ENCODE peak calls at places on chromosome 6, in ten cellular contexts. W is Peyer's patch; G is tibial artery; O is PC-3; J is mammary epithelial cell; U is CD4-positive, alpha-beta memory T cell; R is SK-N-SH; V is lower lobe of right lung; F is A549; Y is OCI-LY7. L is an unnamed sample.

GRCh38 chr6:144325232-144325631 is 40.1 kb downstream of the UTRN start:
- DNase-seq in Y (no peak), G (no peak), J (no peak), W (no peak), O (no peak), F (no peak), V (no peak), R (no peak), U (no peak), L (no peak)

GRCh38 chr6:163956571-163957407 is 542.3 kb downstream of the QKI start:
- DNase-seq in J (peak; percentile 36), Y (peak; percentile 84), V (peak; percentile 80), W (no peak), G (peak; percentile 83), O (peak; percentile 72), U (peak; percentile 43), R (peak; percentile 80), F (peak; percentile 73), L (peak; percentile 89)

GRCh38 chr6:128336436-128337095 is 183.8 kb downstream of the PTPRK start:
- DNase-seq in R (no peak), U (no peak), V (no peak), Y (no peak), W (no peak), O (no peak), F (no peak), G (no peak), J (no peak), L (no peak)

GRCh38 chr6:106474476-106474875 is 114.0 kb downstream of the CRYBG1 start:
- DNase-seq in F (no peak), W (no peak), R (no peak), V (no peak), Y (no peak), U (no peak), O (no peak), G (no peak), J (no peak), L (no peak)

GRCh38 chr6:43970913-43971775 is 156.1 kb downstream of the MRPL14 start:
- DNase-seq in W (peak; percentile 50), J (no peak), U (no peak), O (peak; percentile 82), G (no peak), V (peak; percentile 79), F (no peak), R (no peak), Y (no peak), L (peak; percentile 78)

GRCh38 chr6:43748765-43749164 is 21.2 kb upstream of the VEGFA start:
- DNase-seq in G (no peak), F (no peak), U (no peak), J (no peak), O (no peak), V (no peak), R (no peak), W (no peak), Y (no peak), L (no peak)

GRCh38 chr6:165694296-165694695 is 31.3 kb upstream of the PDE10A start:
- DNase-seq in O (no peak), F (no peak), V (no peak), U (no peak), W (no peak), J (no peak), Y (no peak), G (no peak), R (no peak), L (no peak)

GRCh38 chr6:88165087-88165876 is 865 bp downstream of the CNR1 start:
- DNase-seq in R (no peak), W (no peak), U (no peak), G (no peak), F (no peak), O (no peak), V (no peak), Y (no peak), J (no peak), L (no peak)

GRCh38 chr6:36508532-36508931 is 38.7 kb downstream of the STK38 start:
- DNase-seq in W (no peak), F (no peak), O (no peak), V (no peak), J (no peak), Y (no peak), U (no peak), R (no peak), G (no peak), L (no peak)

GRCh38 chr6:130602151-130602770 is 224.9 kb upstream of the SMLR1 start:
- DNase-seq in G (no peak), R (no peak), W (no peak), F (peak; percentile 30), O (peak; percentile 95), J (peak; percentile 98), U (no peak), Y (no peak), V (no peak), L (no peak)

GRCh38 chr6:159119835-159120234 is 49.4 kb upstream of the FNDC1 start:
- DNase-seq in U (no peak), R (no peak), V (peak; percentile 71), F (no peak), W (no peak), J (no peak), O (no peak), G (no peak), Y (no peak), L (no peak)

GRCh38 chr6:1554241-1554880 is 55.4 kb upstream of the FOXC1 start:
- DNase-seq in V (no peak), U (no peak), O (no peak), J (no peak), Y (no peak), W (no peak), G (no peak), F (no peak), R (no peak), L (no peak)

GRCh38 chr6:21914121-21914973 is 320.8 kb downstream of the SOX4 start:
- DNase-seq in G (peak; percentile 69), J (peak; percentile 61), V (peak; percentile 85), R (peak; percentile 24), F (no peak), W (peak; percentile 58), U (no peak), Y (no peak), O (no peak), L (peak; percentile 92)

GRCh38 chr6:161301338-161301737 is 27.5 kb upstream of the AGPAT4 start:
- DNase-seq in V (no peak), W (no peak), G (peak; percentile 35), O (no peak), Y (no peak), U (no peak), R (no peak), F (no peak), J (peak; percentile 82), L (no peak)

GRCh38 chr6:35370124-35370741 is 27.9 kb downstream of the PPARD start:
- DNase-seq in O (peak; percentile 94), W (no peak), Y (peak; percentile 71), G (peak; percentile 79), R (no peak), F (peak; percentile 73), J (peak; percentile 95), U (no peak), V (peak; percentile 80), L (peak; percentile 92)
- H3K4me3 ChIP-seq in O (no peak overlapping the region), W (no peak overlapping the region), Y (peak overlapping the region; percentile 13), G (no peak overlapping the region), R (no peak overlapping the region), F (no peak overlapping the region), J (no peak overlapping the region), U (no peak overlapping the region), V (no peak overlapping the region), L (no peak overlapping the region)

DNA sequence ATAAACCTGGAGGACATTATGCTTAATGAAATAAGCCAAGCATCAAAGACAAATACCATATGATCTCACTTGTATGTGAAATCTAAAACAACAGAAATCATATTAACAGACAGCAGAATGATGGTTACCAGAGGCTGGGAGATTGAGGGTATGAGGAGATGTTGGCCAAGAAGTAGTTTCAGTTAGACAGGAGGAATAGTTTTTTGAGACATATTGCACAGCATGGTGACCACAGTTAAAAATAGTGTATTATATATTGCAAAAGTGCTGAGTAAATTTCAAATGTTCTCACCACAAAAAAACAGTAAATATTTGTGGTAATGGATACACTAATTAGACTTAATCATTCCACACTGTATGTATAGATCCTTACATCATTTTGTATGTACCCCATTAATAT is 1.8 kb downstream of the GABRR1 start:
- DNase-seq in O (no peak), U (no peak), Y (no peak), W (no peak), V (no peak), G (no peak), R (no peak), F (no peak), J (no peak), L (no peak)
- H3K27ac ChIP-seq in O (no peak overlapping the region), U (no peak overlapping the region), Y (no peak overlapping the region), W (no peak overlapping the region), V (no peak overlapping the region), G (no peak overlapping the region), R (no peak overlapping the region), F (no peak overlapping the region), J (no peak overlapping the region), L (no peak overlapping the region)

GRCh38 chr6:56758553-56758952 is 115.9 kb upstream of the DST start:
- DNase-seq in R (no peak), G (no peak), O (no peak), U (no peak), F (no peak), W (no peak), Y (no peak), V (no peak), J (no peak), L (no peak)

GRCh38 chr6:56756791-56757582 is 114.3 kb upstream of the DST start:
- DNase-seq in W (no peak), F (no peak), O (no peak), R (no peak), V (no peak), U (no peak), J (no peak), Y (no peak), G (no peak), L (no peak)

GRCh38 chr6:56759521-56759920 is 116.8 kb upstream of the DST start:
- DNase-seq in W (no peak), G (no peak), U (no peak), V (no peak), R (no peak), J (no peak), O (no peak), Y (no peak), F (no peak), L (no peak)

GRCh38 chr6:56757585-56757984 is 114.9 kb upstream of the DST start:
- DNase-seq in R (no peak), O (peak; percentile 72), F (peak; percentile 72), V (no peak), J (peak; percentile 35), U (no peak), Y (no peak), W (no peak), G (no peak), L (no peak)

DNA sequence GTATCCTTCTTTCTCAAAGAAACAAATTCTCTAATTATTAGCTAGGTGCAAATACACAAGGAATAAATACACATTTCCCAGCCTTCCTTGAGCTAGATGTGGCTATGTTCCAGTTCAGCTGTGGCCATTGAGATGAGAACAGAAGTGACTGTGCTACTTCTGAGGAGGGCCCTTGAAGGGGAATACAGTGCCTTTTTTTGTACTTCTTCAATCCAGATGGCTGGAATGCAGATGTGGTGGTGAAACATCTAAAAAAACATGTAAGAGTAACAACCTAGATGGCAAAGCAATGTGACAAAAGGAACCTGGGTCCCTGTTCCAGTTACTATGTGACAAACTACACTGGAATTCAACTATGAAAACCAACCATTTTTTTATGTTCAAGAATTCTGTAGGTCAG is 115.4 kb upstream of the DST start:
- DNase-seq in O (peak; percentile 20), W (no peak), R (no peak), J (no peak), G (no peak), Y (no peak), U (no peak), F (no peak), V (no peak), L (no peak)
- H3K4me1 ChIP-seq in O (peaks cover 32% of the 10 kb centered on the region), W (no peaks in the 10 kb centered on the region), R (peaks cover 13% of the 10 kb centered on the region), J (peaks cover 42% of the 10 kb centered on the region), G (no peaks in the 10 kb centered on the region), Y (no peaks in the 10 kb centered on the region), U (no peaks in the 10 kb centered on the region), F (peaks cover 45% of the 10 kb centered on the region), V (peaks cover 35% of the 10 kb centered on the region), L (peaks cover 6% of the 10 kb centered on the region)

GRCh38 chr6:39934060-39934757 is at the start of gene MOCS1:
- DNase-seq in Y (no peak), G (peak; percentile 90), W (peak; percentile 89), V (peak; percentile 87), U (peak; percentile 1), O (peak; percentile 54), R (peak; percentile 93), F (peak; percentile 42), J (peak; percentile 48), L (peak; percentile 90)
- H3K4me3 ChIP-seq in Y (no peak within 1 kb of the TSS), G (peak within 1 kb of the TSS; percentile 95), W (peak within 1 kb of the TSS; percentile 39), V (peak within 1 kb of the TSS; percentile 85), U (no peak within 1 kb of the TSS), O (peak within 1 kb of the TSS; percentile 87), R (peak within 1 kb of the TSS; percentile 92), F (peak within 1 kb of the TSS; percentile 79), J (peak within 1 kb of the TSS; percentile 65), L (peak within 1 kb of the TSS; percentile 70)

L was measured in aorta.